ENCODE peak calls at places on chromosomes 6 and 20, in five cellular contexts. F is NT2/D1, M is prostate gland, P is endothelial cell of umbilical vein, L is A549. E is an unnamed sample. For H3K4me1, the result is how much of the 10 kb centered on the place peaks cover.

GRCh38 chr6:86042214-86042613 is 399.5 kb upstream of the SYNCRIP start:
- DNase-seq in F (no peak), M (no peak), P (no peak), L (no peak), E (no peak)

GRCh38 chr20:20010639-20011500 is 6.3 kb upstream of the NAA20 start:
- DNase-seq in F (no peak), M (peak), P (peak), L (peak), E (no peak)

GRCh38 chr20:63178889-63179751 is 36.8 kb downstream of the YTHDF1 start:
- DNase-seq in F (no peak), M (no peak), P (no peak), L (peak), E (peak)

GRCh38 chr6:114690625-114691024 is 347.8 kb upstream of the HS3ST5 start:
- DNase-seq in F (no peak), M (no peak), P (no peak), L (no peak), E (no peak)

GRCh38 chr20:31722388-31723281 is at the start of gene BCL2L1:
- DNase-seq in F (no peak), M (peak), P (peak), L (peak), E (peak)

GRCh38 chr6:157239671-157240058 is 83.7 kb downstream of the TMEM242 start:
- DNase-seq in F (no peak), M (no peak), P (no peak), L (no peak), E (no peak)

GRCh38 chr6:70257874-70258273 is 45.0 kb downstream of the COL9A1 start:
- DNase-seq in F (no peak), M (no peak), P (no peak), L (no peak), E (no peak)

GRCh38 chr20:34427331-34427730 is 64.3 kb downstream of the ITCH start:
- DNase-seq in F (no peak), M (no peak), P (no peak), L (no peak), E (no peak)

GRCh38 chr6:160139420-160139851 is 17.8 kb downstream of the SLC22A1 start:
- DNase-seq in F (no peak), M (no peak), P (no peak), L (peak), E (no peak)

GRCh38 chr6:74100719-74101287 is 404.8 kb downstream of the CD109 start:
- DNase-seq in F (no peak), M (no peak), P (peak), L (no peak), E (no peak)

GRCh38 chr6:36727491-36728021 is 29.9 kb downstream of the RAB44 start:
- DNase-seq in F (no peak), M (no peak), P (no peak), L (no peak), E (no peak)

GRCh38 chr20:14963262-14963663 is 625.9 kb upstream of the FLRT3 start:
- DNase-seq in F (no peak), M (peak), P (peak), L (peak), E (no peak)

DNA sequence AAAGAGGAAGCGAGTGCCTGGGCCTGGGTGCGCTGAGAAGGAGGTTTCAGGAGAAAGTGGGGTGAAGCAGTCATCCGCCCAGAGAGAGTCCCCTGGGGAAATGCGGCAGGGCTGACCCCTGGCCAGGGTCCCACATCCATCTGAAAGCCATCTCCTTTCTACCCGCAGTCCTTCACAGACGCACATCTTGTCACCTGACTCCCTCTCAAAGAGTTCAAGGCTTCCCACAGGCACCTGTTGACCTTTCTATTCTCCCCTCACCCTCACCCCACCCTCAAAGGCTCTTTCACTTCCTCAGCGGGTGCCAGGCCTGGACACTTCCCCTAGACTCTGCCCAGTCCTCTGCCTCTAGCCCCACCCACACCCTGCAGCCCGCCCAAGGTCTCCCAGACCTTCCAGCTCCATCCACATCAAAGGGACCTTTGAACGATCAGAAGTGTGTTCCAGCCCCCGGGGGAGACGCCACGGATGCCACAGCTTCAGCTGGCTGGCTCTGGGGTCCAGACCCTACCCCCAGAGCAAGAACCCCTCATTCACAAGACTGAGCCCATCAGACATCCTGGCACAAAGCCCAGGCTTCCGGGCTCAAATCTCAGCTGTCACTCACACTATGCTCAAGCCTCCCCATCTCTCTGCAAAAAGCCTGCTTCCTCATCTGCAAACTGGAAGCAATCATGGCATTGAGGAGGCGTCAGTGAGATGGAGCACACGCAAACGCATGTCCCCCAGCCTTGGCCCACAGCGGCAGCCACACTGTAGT is 2.1 kb downstream of the CTSZ start:
- DNase-seq in F (no peak), M (no peak), P (peak), L (no peak), E (no peak)
- H3K4me3 ChIP-seq in F (no peak), M (no peak), P (peak), L (no peak), E (peak)

GRCh38 chr6:79071547-79071946 is 6.5 kb downstream of the PHIP start:
- DNase-seq in F (no peak), M (no peak), P (no peak), L (no peak), E (no peak)

GRCh38 chr6:79076160-79076559 is 1.9 kb downstream of the PHIP start:
- DNase-seq in F (no peak), M (no peak), P (peak), L (no peak), E (no peak)

GRCh38 chr6:79072640-79073181 is 5.3 kb downstream of the PHIP start:
- DNase-seq in F (no peak), M (no peak), P (no peak), L (no peak), E (no peak)

GRCh38 chr6:79076881-79077641 is 993 bp downstream of the PHIP start:
- DNase-seq in F (peak), M (peak), P (peak), L (peak), E (peak)

DNA sequence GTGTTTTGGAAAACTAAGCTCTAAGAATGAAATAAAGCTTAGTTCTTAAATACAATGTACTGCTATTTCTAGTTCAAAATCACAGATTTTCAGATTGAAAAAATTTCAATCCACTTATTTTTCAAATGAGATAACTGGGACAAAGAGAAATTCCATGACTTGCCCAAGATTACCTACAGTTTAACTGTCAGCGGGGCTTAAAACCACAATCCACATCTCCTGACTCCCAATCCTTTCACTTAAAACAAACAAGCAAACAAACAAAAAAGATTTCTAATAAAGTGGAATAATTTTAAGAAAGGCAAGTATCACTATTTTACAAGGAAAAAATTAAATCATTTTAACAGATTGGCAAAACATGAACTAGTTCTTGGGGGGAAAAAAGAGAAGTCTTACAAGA is 4.2 kb downstream of the PHIP start:
- DNase-seq in F (no peak), M (no peak), P (peak), L (no peak), E (no peak)
- H3K4me1 ChIP-seq in F (under half), M (under half), P (under half), L (under half), E (under half)

GRCh38 chr6:131948692-131949614 is 2.2 kb downstream of the CCN2 start:
- DNase-seq in F (no peak), M (no peak), P (peak), L (no peak), E (no peak)

GRCh38 chr6:131946404-131946991 is 4.7 kb downstream of the CCN2 start:
- DNase-seq in F (no peak), M (no peak), P (no peak), L (peak), E (no peak)

GRCh38 chr6:131946992-131947955 is 3.9 kb downstream of the CCN2 start:
- DNase-seq in F (no peak), M (no peak), P (peak), L (peak), E (no peak)

GRCh38 chr6:131948221-131948661 is 2.9 kb downstream of the CCN2 start:
- DNase-seq in F (no peak), M (no peak), P (peak), L (no peak), E (no peak)

GRCh38 chr6:131945971-131946370 is 5.2 kb downstream of the CCN2 start:
- DNase-seq in F (no peak), M (no peak), P (no peak), L (no peak), E (no peak)
- H3K4me3 ChIP-seq in F (no peak), M (no peak), P (no peak), L (no peak), E (no peak)

GRCh38 chr6:31821301-31822037 is 6.1 kb upstream of the HSPA1B start:
- DNase-seq in F (no peak), M (peak), P (peak), L (peak), E (peak)
- H3K4me1 ChIP-seq in F (under half), M (under half), P (under half), L (half or more), E (under half)

GRCh38 chr20:44186201-44186600 is 787 bp downstream of the JPH2 start:
- DNase-seq in F (no peak), M (no peak), P (no peak), L (no peak), E (no peak)
- H3K4me3 ChIP-seq in F (peak), M (peak), P (no peak), L (peak), E (no peak)

GRCh38 chr6:144152334-144152900 is 2.1 kb downstream of the STX11 start:
- DNase-seq in F (no peak), M (no peak), P (no peak), L (no peak), E (no peak)
- H3K4me1 ChIP-seq in F (under half), M (under half), P (under half), L (under half), E (under half)

GRCh38 chr20:42341654-42342053 is 723.5 kb upstream of the CHD6 start:
- DNase-seq in F (no peak), M (no peak), P (no peak), L (no peak), E (no peak)

GRCh38 chr20:42340358-42340757 is 722.2 kb upstream of the CHD6 start:
- DNase-seq in F (no peak), M (no peak), P (no peak), L (no peak), E (no peak)

GRCh38 chr20:42338274-42339172 is 720.3 kb upstream of the CHD6 start:
- DNase-seq in F (no peak), M (no peak), P (no peak), L (no peak), E (no peak)
- H3K4me3 ChIP-seq in F (no peak), M (no peak), P (no peak), L (no peak), E (no peak)